ENCODE peak calls at places on chromosomes 3 and 15, in ten cellular contexts. O is psoas muscle, S is B cell, Q is nephron progenitor cell, X is Panc1, M is mammary epithelial cell, H is testis, A is endothelial cell, Y is hepatocyte, V is A549. U is an unnamed sample.

GRCh38 chr15:63523306-63523990 is 19.1 kb downstream of the USP3 start:
- DNase-seq in O (no peak), S (no peak), Q (no peak), X (no peak), M (no peak), H (no peak), A (no peak), Y (no peak), V (no peak), U (no peak)

GRCh38 chr3:157127831-157128767 is 31.8 kb downstream of the CCNL1 start:
- DNase-seq in O (peak), S (no peak), Q (no peak), X (no peak), M (peak), H (peak), A (no peak), Y (peak), V (peak), U (peak)

GRCh38 chr3:159988617-159989251 is at the start of gene IL12A:
- DNase-seq in O (peak), S (peak), Q (peak), X (no peak), M (peak), H (peak), A (peak), Y (peak), V (peak), U (peak)

GRCh38 chr3:53703630-53704362 is 142.4 kb downstream of the CHDH start:
- DNase-seq in O (no peak), S (no peak), Q (no peak), X (no peak), M (no peak), H (no peak), A (no peak), Y (no peak), V (no peak), U (no peak)

GRCh38 chr3:196654691-196655090 is 15.2 kb downstream of the NRROS start:
- DNase-seq in O (no peak), S (no peak), Q (no peak), X (no peak), M (peak), H (no peak), A (no peak), Y (no peak), V (no peak), U (peak)

GRCh38 chr3:46393011-46393410 is 13.9 kb downstream of the CCR5AS start:
- DNase-seq in O (no peak), S (no peak), Q (no peak), X (no peak), M (no peak), H (no peak), A (no peak), Y (no peak), V (no peak), U (no peak)

GRCh38 chr15:65038838-65039237 is 6.3 kb upstream of the SLC51B start:
- DNase-seq in O (no peak), S (no peak), Q (peak), X (no peak), M (no peak), H (no peak), A (no peak), Y (no peak), V (no peak), U (no peak)

GRCh38 chr15:59685737-59686297 is 3.3 kb downstream of the BNIP2 start:
- DNase-seq in O (no peak), S (no peak), Q (no peak), X (no peak), M (peak), H (no peak), A (no peak), Y (no peak), V (no peak), U (no peak)

GRCh38 chr3:65963787-65964707 is 74.7 kb downstream of the MAGI1 start:
- DNase-seq in O (no peak), S (no peak), Q (no peak), X (peak), M (peak), H (no peak), A (no peak), Y (peak), V (peak), U (peak)

GRCh38 chr15:65957451-65957850 is 88.2 kb downstream of the RAB11A start:
- DNase-seq in O (no peak), S (no peak), Q (no peak), X (no peak), M (no peak), H (no peak), A (no peak), Y (no peak), V (no peak), U (no peak)

GRCh38 chr3:52194541-52195296 is 3.2 kb upstream of the ALAS1 start:
- DNase-seq in O (no peak), S (no peak), Q (no peak), X (no peak), M (no peak), H (peak), A (no peak), Y (peak), V (no peak), U (no peak)

GRCh38 chr3:100561459-100562158 is 47.8 kb upstream of the ADGRG7 start:
- DNase-seq in O (no peak), S (no peak), Q (no peak), X (no peak), M (peak), H (no peak), A (no peak), Y (no peak), V (no peak), U (peak)

GRCh38 chr15:70259030-70259424 is 161.3 kb upstream of the TLE3 start:
- DNase-seq in O (peak), S (peak), Q (peak), X (no peak), M (no peak), H (peak), A (no peak), Y (peak), V (no peak), U (peak)

GRCh38 chr3:16277471-16277870 is 12.5 kb downstream of the OXNAD1 start:
- DNase-seq in O (no peak), S (no peak), Q (no peak), X (no peak), M (no peak), H (no peak), A (no peak), Y (no peak), V (no peak), U (no peak)

GRCh38 chr15:70789213-70789612 is 25.9 kb upstream of the UACA start:
- DNase-seq in O (no peak), S (no peak), Q (no peak), X (no peak), M (no peak), H (no peak), A (no peak), Y (no peak), V (peak), U (no peak)

GRCh38 chr3:151827816-151828215 is 13.9 kb downstream of the AADAC start:
- DNase-seq in O (no peak), S (no peak), Q (no peak), X (no peak), M (peak), H (no peak), A (no peak), Y (no peak), V (no peak), U (peak)

GRCh38 chr3:58560771-58561311 is 16.4 kb downstream of the FAM107A start:
- DNase-seq in O (no peak), S (no peak), Q (peak), X (no peak), M (peak), H (peak), A (peak), Y (peak), V (peak), U (peak)

GRCh38 chr3:10746684-10747083 is 69.3 kb upstream of the SLC6A11 start:
- DNase-seq in O (no peak), S (no peak), Q (no peak), X (no peak), M (no peak), H (no peak), A (no peak), Y (no peak), V (no peak), U (no peak)

GRCh38 chr3:107384907-107385306 is 7.7 kb downstream of the CCDC54 start:
- DNase-seq in O (no peak), S (no peak), Q (no peak), X (no peak), M (no peak), H (no peak), A (no peak), Y (no peak), V (no peak), U (no peak)

GRCh38 chr3:17740703-17741102 is 1.7 kb downstream of the TBC1D5 start:
- DNase-seq in O (no peak), S (no peak), Q (no peak), X (peak), M (peak), H (no peak), A (no peak), Y (peak), V (peak), U (peak)

GRCh38 chr3:128854382-128854939 is 25.0 kb upstream of the ACAD9 start:
- DNase-seq in O (no peak), S (no peak), Q (no peak), X (no peak), M (no peak), H (peak), A (no peak), Y (no peak), V (no peak), U (no peak)

GRCh38 chr15:48185527-48185926 is 5.9 kb upstream of the CTXN2 start:
- DNase-seq in O (no peak), S (no peak), Q (no peak), X (no peak), M (no peak), H (no peak), A (no peak), Y (no peak), V (no peak), U (peak)

GRCh38 chr3:52197842-52198625 is at the start of gene ALAS1:
- DNase-seq in O (peak), S (peak), Q (peak), X (peak), M (peak), H (peak), A (peak), Y (peak), V (peak), U (peak)

GRCh38 chr3:37262816-37263393 is 88.5 kb upstream of the LRRFIP2 start:
- DNase-seq in O (no peak), S (no peak), Q (no peak), X (no peak), M (peak), H (no peak), A (no peak), Y (no peak), V (no peak), U (no peak)

GRCh38 chr15:78766041-78766440 is 45.2 kb downstream of the ADAMTS7 start:
- DNase-seq in O (peak), S (no peak), Q (no peak), X (no peak), M (no peak), H (no peak), A (no peak), Y (no peak), V (no peak), U (no peak)

DNA sequence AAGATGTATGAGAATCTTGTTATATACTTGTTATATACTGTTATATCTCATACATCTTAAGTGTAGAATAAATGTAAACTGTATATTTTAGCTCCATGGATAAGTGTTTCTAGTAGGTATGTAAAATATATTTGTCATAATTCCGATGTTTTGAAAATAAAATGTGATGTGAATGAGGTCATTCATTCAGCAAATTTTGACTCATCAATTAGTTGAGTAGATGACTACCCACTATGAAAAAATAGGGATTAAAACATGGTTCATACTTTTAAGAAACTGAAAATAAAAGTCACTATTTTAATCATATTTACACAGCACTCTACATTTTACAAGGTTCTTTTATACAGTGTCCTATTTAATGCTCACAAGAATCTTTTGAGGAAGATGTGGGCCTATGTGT is 28.4 kb upstream of the CNTN3 start:
- DNase-seq in O (no peak), S (no peak), Q (no peak), X (no peak), M (no peak), H (no peak), A (no peak), Y (no peak), V (no peak), U (no peak)
- TF ChIP-seq CTCF in O (no peak), S (no peak), Q (no peak), X (no peak), M (no peak), H (no peak), A (no peak), Y (no peak), V (no peak), U (no peak)

GRCh38 chr3:853489-853888 is 239.3 kb upstream of the CNTN6 start:
- DNase-seq in O (no peak), S (no peak), Q (no peak), X (no peak), M (no peak), H (no peak), A (no peak), Y (no peak), V (no peak), U (no peak)

GRCh38 chr3:852033-852432 is 240.8 kb upstream of the CNTN6 start:
- DNase-seq in O (no peak), S (no peak), Q (no peak), X (no peak), M (peak), H (no peak), A (no peak), Y (no peak), V (no peak), U (peak)

DNA sequence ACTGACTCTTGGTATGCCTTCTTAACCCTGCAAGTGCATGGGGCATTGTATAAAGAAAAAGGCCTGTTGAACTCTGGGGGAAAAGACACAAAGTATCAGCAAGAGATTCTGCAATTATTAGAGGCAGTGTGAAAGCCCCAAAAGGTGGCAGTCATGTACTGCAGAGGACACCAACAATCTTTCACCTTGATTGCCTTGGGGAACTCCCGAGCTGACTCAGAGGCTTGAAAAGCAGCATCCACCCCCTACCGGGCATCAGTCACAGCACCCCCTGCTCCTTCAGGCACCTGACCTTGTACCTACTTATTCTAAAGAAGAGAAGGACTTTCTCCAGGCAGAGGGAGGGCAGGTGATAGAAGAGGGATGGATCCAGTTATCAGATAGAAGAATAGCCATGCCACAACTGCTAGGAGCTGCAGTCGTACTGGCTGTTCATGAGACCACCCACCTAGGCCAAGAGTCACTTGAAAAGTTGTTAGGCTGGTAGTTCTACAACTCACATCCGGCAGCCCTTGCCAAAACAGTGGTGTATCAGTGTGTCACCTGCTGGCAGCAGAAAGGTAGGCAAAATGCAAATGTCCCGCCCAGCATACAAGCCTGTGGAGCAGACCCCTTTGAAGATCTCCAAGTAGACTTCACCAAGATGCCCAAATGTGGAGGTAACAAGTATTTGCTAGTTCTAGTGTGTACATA is 241.6 kb upstream of the CNTN6 start:
- DNase-seq in O (no peak), S (no peak), Q (no peak), X (no peak), M (peak), H (no peak), A (no peak), Y (peak), V (no peak), U (peak)
- TF ChIP-seq CTCF in O (no peak), S (no peak), Q (no peak), X (no peak), M (no peak), H (no peak), A (no peak), Y (no peak), V (no peak), U (no peak)

GRCh38 chr3:175941352-175941751 is 1082.2 kb downstream of the NAALADL2 start:
- DNase-seq in O (no peak), S (no peak), Q (no peak), X (no peak), M (peak), H (peak), A (no peak), Y (peak), V (no peak), U (no peak)

GRCh38 chr3:175940243-175940642 is 1081.1 kb downstream of the NAALADL2 start:
- DNase-seq in O (no peak), S (no peak), Q (no peak), X (no peak), M (no peak), H (no peak), A (no peak), Y (no peak), V (no peak), U (no peak)

GRCh38 chr3:175940881-175941280 is 1081.7 kb downstream of the NAALADL2 start:
- DNase-seq in O (no peak), S (no peak), Q (no peak), X (no peak), M (peak), H (peak), A (no peak), Y (peak), V (no peak), U (no peak)
- TF ChIP-seq CTCF in O (no peak), S (no peak), Q (no peak), X (peak), M (peak), H (peak), A (no peak), Y (peak), V (no peak), U (no peak)

GRCh38 chr3:78659386-78659987 is 1108.3 kb downstream of the ROBO1 start:
- DNase-seq in O (no peak), S (peak), Q (peak), X (no peak), M (no peak), H (peak), A (peak), Y (peak), V (no peak), U (peak)
- TF ChIP-seq CTCF in O (peak), S (peak), Q (peak), X (peak), M (peak), H (peak), A (peak), Y (peak), V (peak), U (peak)

GRCh38 chr3:183061431-183062172 is 37.7 kb downstream of the MCCC1 start:
- DNase-seq in O (no peak), S (no peak), Q (no peak), X (no peak), M (no peak), H (no peak), A (no peak), Y (no peak), V (no peak), U (no peak)

GRCh38 chr3:183069086-183069485 is 30.2 kb downstream of the MCCC1 start:
- DNase-seq in O (no peak), S (no peak), Q (no peak), X (no peak), M (no peak), H (no peak), A (no peak), Y (no peak), V (no peak), U (no peak)

DNA sequence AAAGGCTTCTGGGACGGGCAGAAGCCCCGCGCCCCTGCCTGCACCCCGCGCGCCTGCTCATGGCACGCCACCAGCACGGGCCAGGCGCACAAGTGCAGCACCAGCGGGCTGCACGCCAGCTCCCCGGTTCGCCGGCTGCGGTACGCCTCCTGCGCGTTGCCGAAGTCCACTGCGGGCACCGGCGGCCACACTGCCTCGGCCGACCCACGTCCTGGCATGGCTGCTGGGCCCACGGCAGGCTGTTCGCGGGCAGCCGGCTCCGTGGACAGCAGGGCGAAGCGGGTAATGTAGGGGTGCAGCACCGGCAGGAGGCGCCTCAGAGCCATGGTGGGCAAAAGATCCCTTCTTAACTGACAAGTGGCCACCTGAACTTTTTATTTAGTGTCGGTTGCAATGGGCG is 34.8 kb downstream of the MCCC1 start:
- DNase-seq in O (no peak), S (no peak), Q (no peak), X (no peak), M (no peak), H (peak), A (no peak), Y (no peak), V (no peak), U (no peak)
- TF ChIP-seq CTCF in O (no peak), S (no peak), Q (no peak), X (no peak), M (no peak), H (no peak), A (no peak), Y (no peak), V (no peak), U (no peak)

DNA sequence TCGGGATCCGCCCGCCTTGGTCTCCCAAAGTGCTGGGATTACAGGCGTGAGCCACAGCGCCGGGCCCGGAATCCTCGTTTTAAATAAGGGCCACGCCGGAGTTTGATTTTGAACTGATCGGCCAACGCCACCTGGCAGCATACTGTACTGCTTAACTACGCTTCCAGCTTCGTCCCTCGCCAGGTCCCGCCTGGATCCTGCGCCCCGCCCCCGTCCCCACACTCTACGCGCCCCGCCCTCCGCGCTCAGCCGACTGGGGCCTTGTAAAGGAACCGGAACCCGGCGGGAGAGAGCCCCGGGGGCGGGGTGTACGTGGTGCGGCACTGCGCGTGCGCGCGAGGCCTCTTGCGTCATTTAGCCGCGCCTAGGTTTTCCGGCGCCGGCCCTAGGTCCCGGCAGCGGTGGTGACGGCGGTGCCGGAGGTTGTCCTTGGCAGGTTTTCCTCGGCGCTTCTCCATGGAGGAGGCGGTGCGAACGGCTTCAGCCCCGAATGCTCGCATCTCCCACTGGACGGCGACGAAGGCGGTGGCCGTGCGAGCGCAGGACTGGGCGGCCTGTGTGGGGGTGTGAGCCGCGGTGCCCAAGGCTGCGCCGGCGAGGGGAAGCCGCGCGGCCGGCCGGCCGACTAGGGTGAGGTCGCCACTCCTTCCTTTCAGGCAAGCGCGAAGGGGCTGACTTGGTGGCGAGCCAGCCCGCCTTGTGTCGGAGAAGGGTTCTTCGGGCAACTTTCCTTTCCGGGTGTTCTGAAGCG is at the start of gene NIPA2:
- DNase-seq in O (peak), S (peak), Q (peak), X (peak), M (peak), H (peak), A (peak), Y (peak), V (peak), U (peak)
- TF ChIP-seq CTCF in O (no peak), S (no peak), Q (no peak), X (no peak), M (no peak), H (no peak), A (no peak), Y (no peak), V (no peak), U (no peak)

U was measured in MCF 10A.